ENCODE peak calls at places on chromosomes 7 and 10, in four cellular contexts. E is sigmoid colon, P is cardiac fibroblast, R is right cardiac atrium. N is an unnamed sample.

GRCh38 chr10:88108115-88108610 is 244.7 kb downstream of the PTEN start:
- DNase-seq in E (no peak), P (no peak), R (peak), N (no peak)

GRCh38 chr7:149007146-149007545 is 21.2 kb downstream of the PDIA4 start:
- DNase-seq in E (no peak), P (no peak), R (no peak), N (no peak)

GRCh38 chr10:117656385-117657367 is 114.1 kb downstream of the EMX2 start:
- DNase-seq in E (no peak), P (no peak), R (no peak), N (no peak)

GRCh38 chr7:148912758-148913541 is 28.9 kb upstream of the EZH2 start:
- DNase-seq in E (no peak), P (no peak), R (no peak), N (peak)

GRCh38 chr7:154532771-154533170 is 470.2 kb downstream of the PAXIP1 start:
- DNase-seq in E (no peak), P (no peak), R (no peak), N (no peak)

GRCh38 chr7:119197172-119197871 is 972.8 kb downstream of the ANKRD7 start:
- DNase-seq in E (no peak), P (no peak), R (no peak), N (no peak)

GRCh38 chr7:125033506-125033905 is 103.9 kb upstream of the POT1 start:
- DNase-seq in E (no peak), P (no peak), R (no peak), N (no peak)

GRCh38 chr10:55441777-55442176 is 640.7 kb upstream of the PCDH15 start:
- DNase-seq in E (no peak), P (no peak), R (no peak), N (no peak)

GRCh38 chr7:81990395-81990794 is 220.5 kb upstream of the HGF start:
- DNase-seq in E (no peak), P (peak), R (no peak), N (peak)

GRCh38 chr10:112713411-112713810 is 236.6 kb upstream of the TCF7L2 start:
- DNase-seq in E (no peak), P (no peak), R (no peak), N (peak)

GRCh38 chr7:76377186-76377918 is 18.6 kb upstream of the YWHAG start:
- DNase-seq in E (no peak), P (peak), R (no peak), N (no peak)

GRCh38 chr10:75211007-75211735 is 575 bp downstream of the VDAC2 start:
- DNase-seq in E (peak), P (peak), R (no peak), N (peak)

GRCh38 chr7:94514140-94514889 is 4.7 kb downstream of the CASD1 start:
- DNase-seq in E (no peak), P (no peak), R (no peak), N (no peak)

GRCh38 chr7:69534461-69535041 is 63.7 kb upstream of the AUTS2 start:
- DNase-seq in E (no peak), P (no peak), R (no peak), N (no peak)

GRCh38 chr10:128032466-128032865 is 93.8 kb downstream of the MKI67 start:
- DNase-seq in E (no peak), P (no peak), R (no peak), N (no peak)

GRCh38 chr7:46680147-46680546 is 759.1 kb upstream of the IGFBP3 start:
- DNase-seq in E (no peak), P (no peak), R (no peak), N (no peak)

GRCh38 chr7:100895956-100896742 is 461 bp upstream of the ACHE start:
- DNase-seq in E (peak), P (no peak), R (peak), N (no peak)

GRCh38 chr10:118042827-118043242 is 3.9 kb downstream of the RAB11FIP2 start:
- DNase-seq in E (no peak), P (no peak), R (peak), N (peak)

GRCh38 chr10:49222170-49222569 is 34.0 kb upstream of the TMEM273 start:
- DNase-seq in E (no peak), P (no peak), R (no peak), N (no peak)

GRCh38 chr7:45224832-45225231 is 67.2 kb downstream of the RAMP3 start:
- DNase-seq in E (no peak), P (no peak), R (no peak), N (no peak)

GRCh38 chr10:58385784-58386112 is 538 bp downstream of the TFAM start:
- DNase-seq in E (no peak), P (peak), R (no peak), N (peak)

GRCh38 chr10:50574932-50575331 is 48.8 kb downstream of the SGMS1 start:
- DNase-seq in E (no peak), P (no peak), R (no peak), N (no peak)

GRCh38 chr10:50447691-50448090 is 176.1 kb downstream of the SGMS1 start:
- DNase-seq in E (no peak), P (peak), R (no peak), N (peak)

GRCh38 chr10:46091080-46091833 is 45.2 kb upstream of the MSMB start:
- DNase-seq in E (no peak), P (no peak), R (no peak), N (no peak)

GRCh38 chr7:96199421-96199820 is 122.5 kb downstream of the SLC25A13 start:
- DNase-seq in E (no peak), P (peak), R (no peak), N (peak)

GRCh38 chr7:156155988-156156733 is 343.9 kb upstream of the SHH start:
- DNase-seq in E (no peak), P (no peak), R (no peak), N (no peak)

DNA sequence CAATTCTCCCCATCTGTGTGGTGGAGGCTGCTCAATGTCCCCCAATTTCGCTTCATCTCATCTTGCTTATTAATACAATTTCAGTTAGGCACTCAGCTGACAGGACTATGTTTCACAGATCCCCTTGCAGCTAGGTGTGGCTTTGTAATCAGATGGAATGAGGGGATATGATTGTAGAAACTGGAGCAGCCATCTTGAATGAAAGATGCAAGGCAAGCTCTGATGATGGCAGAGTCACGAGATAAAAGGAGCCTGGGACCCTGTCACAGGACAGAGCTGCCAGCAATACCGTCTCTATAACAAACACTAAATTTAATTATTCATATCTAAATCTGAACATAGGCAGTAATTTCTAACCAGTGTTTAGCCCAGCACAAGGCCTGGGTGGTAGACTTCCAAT is 991 bp upstream of the DLD start:
- DNase-seq in E (no peak), P (no peak), R (no peak), N (no peak)
- H3K4me3 ChIP-seq in E (no peak), P (no peak), R (no peak), N (no peak)

GRCh38 chr7:1967512-1968396 is 265.0 kb downstream of the MAD1L1 start:
- DNase-seq in E (no peak), P (no peak), R (no peak), N (no peak)
- H3K4me3 ChIP-seq in E (no peak), P (no peak), R (no peak), N (no peak)

DNA sequence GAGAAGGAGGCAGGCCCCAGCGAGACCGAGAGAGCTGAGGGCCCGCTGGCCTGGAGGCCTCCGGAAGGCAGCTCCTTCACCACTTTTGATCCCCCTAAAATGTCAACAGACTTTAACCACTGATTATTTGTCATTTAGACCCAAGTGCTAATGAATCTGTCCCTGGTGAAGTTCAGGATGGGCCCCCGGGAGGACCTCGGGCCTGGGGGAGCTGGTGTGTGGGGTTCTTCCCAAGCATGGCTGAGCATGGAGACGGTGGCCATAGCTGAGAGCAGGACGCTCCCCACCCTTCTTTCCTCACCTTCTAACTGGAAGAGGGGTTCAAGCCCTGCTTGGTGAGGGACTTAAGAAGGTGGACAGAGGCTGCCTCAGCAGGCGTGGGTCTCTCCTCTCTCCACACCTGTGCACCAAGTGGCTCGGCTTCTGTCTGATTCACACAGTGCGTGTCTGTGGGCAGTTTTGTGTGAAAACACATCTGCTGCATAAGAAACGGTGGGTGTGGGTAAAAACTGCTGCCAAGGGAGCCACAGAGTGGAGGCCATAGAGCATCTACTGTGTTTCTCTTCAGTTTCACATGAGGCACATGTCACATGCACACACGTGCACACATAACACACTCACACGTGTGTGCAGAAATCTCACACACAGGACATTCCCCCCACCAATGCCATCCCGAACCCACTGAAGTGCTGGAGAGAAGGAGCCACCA is 53.5 kb upstream of the VIPR2 start:
- DNase-seq in E (no peak), P (no peak), R (peak), N (no peak)
- H3K4me3 ChIP-seq in E (no peak), P (no peak), R (no peak), N (no peak)

GRCh38 chr10:13705526-13706169 is 118.9 kb downstream of the PRPF18 start:
- DNase-seq in E (no peak), P (peak), R (no peak), N (peak)

GRCh38 chr10:13707156-13707881 is 120.6 kb downstream of the PRPF18 start:
- DNase-seq in E (peak), P (peak), R (peak), N (peak)

GRCh38 chr10:13706604-13707003 is 119.8 kb downstream of the PRPF18 start:
- DNase-seq in E (no peak), P (no peak), R (no peak), N (peak)

GRCh38 chr10:13704969-13705368 is 118.2 kb downstream of the PRPF18 start:
- DNase-seq in E (no peak), P (no peak), R (no peak), N (no peak)

GRCh38 chr10:13706175-13706574 is 119.4 kb downstream of the PRPF18 start:
- DNase-seq in E (no peak), P (no peak), R (no peak), N (no peak)
- H3K4me3 ChIP-seq in E (peak), P (peak), R (peak), N (peak)

DNA sequence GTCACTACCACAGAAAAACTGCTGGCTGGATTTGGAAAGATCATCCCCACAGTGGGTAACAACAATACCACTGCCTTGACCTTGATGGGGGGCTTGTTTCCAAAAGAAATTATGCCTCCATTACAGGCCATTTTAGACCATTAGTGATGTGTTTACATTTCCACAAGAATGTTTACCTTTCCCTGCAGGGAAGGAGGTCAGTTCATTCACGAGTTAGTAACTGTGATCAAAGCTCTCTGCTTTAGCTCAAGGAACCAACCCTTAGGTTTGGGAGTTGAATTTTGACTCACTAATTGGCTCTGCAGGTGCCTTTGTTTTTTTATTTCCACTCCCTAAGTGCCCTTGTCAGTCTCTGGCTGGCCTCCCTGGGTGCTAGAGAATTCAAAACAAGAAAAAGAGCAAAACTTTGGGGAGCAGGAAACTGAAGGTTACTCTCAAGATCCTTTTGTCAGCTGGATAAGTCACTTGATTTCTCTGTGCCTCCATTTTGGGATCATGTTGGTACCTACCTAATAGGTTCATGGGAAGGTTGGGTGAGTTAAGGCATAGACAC is 41.1 kb upstream of the NUPR2 start:
- DNase-seq in E (no peak), P (no peak), R (no peak), N (no peak)
- H3K4me3 ChIP-seq in E (no peak), P (no peak), R (no peak), N (no peak)

N was measured in fibroblast of lung.